ENCODE peak calls at places on chromosomes 7 and 10, in ten cellular contexts. One of them, this sample, is unnamed.

GRCh38 chr7:132077986-132078385 is 498.3 kb downstream of the PLXNA4 start:
- DNase-seq in amniotic epithelial cell: peak; percentile 83
- DNase-seq in mesothelial cell of epicardium: no peak
- DNase-seq in PC-9: no peak
- DNase-seq in COR-L47: no peak
- DNase-seq in ovary: no peak
- DNase-seq in tibial nerve: no peak
- DNase-seq in fibroblast of lung: peak; percentile 57
- DNase-seq in foreskin fibroblast: peak; percentile 16
- DNase-seq in DMS153: no peak
- DNase-seq in this sample: no peak

GRCh38 chr10:4243651-4244050 is 458.6 kb upstream of the KLF6 start:
- DNase-seq in amniotic epithelial cell: peak; percentile 100
- DNase-seq in mesothelial cell of epicardium: no peak
- DNase-seq in PC-9: peak; percentile 82
- DNase-seq in COR-L47: no peak
- DNase-seq in ovary: no peak
- DNase-seq in tibial nerve: peak; percentile 43
- DNase-seq in fibroblast of lung: peak; percentile 100
- DNase-seq in foreskin fibroblast: peak; percentile 96
- DNase-seq in DMS153: no peak
- DNase-seq in this sample: peak; percentile 92

GRCh38 chr10:52897162-52897561 is 124.6 kb upstream of the MBL2 start:
- DNase-seq in amniotic epithelial cell: no peak
- DNase-seq in mesothelial cell of epicardium: no peak
- DNase-seq in PC-9: no peak
- DNase-seq in COR-L47: no peak
- DNase-seq in ovary: no peak
- DNase-seq in tibial nerve: no peak
- DNase-seq in fibroblast of lung: no peak
- DNase-seq in foreskin fibroblast: no peak
- DNase-seq in DMS153: no peak
- DNase-seq in this sample: no peak

GRCh38 chr7:35565927-35566326 is 129.0 kb downstream of the HERPUD2 start:
- DNase-seq in amniotic epithelial cell: no peak
- DNase-seq in mesothelial cell of epicardium: no peak
- DNase-seq in PC-9: no peak
- DNase-seq in COR-L47: peak; percentile 36
- DNase-seq in ovary: no peak
- DNase-seq in tibial nerve: no peak
- DNase-seq in fibroblast of lung: peak; percentile 1
- DNase-seq in foreskin fibroblast: peak; percentile 25
- DNase-seq in DMS153: peak; percentile 14
- DNase-seq in this sample: no peak

GRCh38 chr7:144670251-144670650 is 165.6 kb downstream of the TPK1 start:
- DNase-seq in amniotic epithelial cell: peak; percentile 45
- DNase-seq in mesothelial cell of epicardium: no peak
- DNase-seq in PC-9: peak; percentile 36
- DNase-seq in COR-L47: no peak
- DNase-seq in ovary: no peak
- DNase-seq in tibial nerve: no peak
- DNase-seq in fibroblast of lung: no peak
- DNase-seq in foreskin fibroblast: no peak
- DNase-seq in DMS153: no peak
- DNase-seq in this sample: peak; percentile 6

GRCh38 chr7:22137026-22137425 is 191.3 kb upstream of the CDCA7L start:
- DNase-seq in amniotic epithelial cell: peak; percentile 33
- DNase-seq in mesothelial cell of epicardium: no peak
- DNase-seq in PC-9: no peak
- DNase-seq in COR-L47: no peak
- DNase-seq in ovary: no peak
- DNase-seq in tibial nerve: no peak
- DNase-seq in fibroblast of lung: peak; percentile 88
- DNase-seq in foreskin fibroblast: peak; percentile 54
- DNase-seq in DMS153: no peak
- DNase-seq in this sample: peak; percentile 25

GRCh38 chr7:135653285-135654080 is 8.8 kb upstream of the STMP1 start:
- DNase-seq in amniotic epithelial cell: no peak
- DNase-seq in mesothelial cell of epicardium: no peak
- DNase-seq in PC-9: no peak
- DNase-seq in COR-L47: no peak
- DNase-seq in ovary: no peak
- DNase-seq in tibial nerve: no peak
- DNase-seq in fibroblast of lung: peak; percentile 37
- DNase-seq in foreskin fibroblast: no peak
- DNase-seq in DMS153: peak; percentile 20
- DNase-seq in this sample: no peak

GRCh38 chr7:26664735-26665420 is 199.5 kb downstream of the SKAP2 start:
- DNase-seq in amniotic epithelial cell: peak; percentile 45
- DNase-seq in mesothelial cell of epicardium: no peak
- DNase-seq in PC-9: peak; percentile 96
- DNase-seq in COR-L47: peak; percentile 22
- DNase-seq in ovary: no peak
- DNase-seq in tibial nerve: no peak
- DNase-seq in fibroblast of lung: peak; percentile 6
- DNase-seq in foreskin fibroblast: peak; percentile 36
- DNase-seq in DMS153: no peak
- DNase-seq in this sample: peak; percentile 9

GRCh38 chr10:119404719-119405504 is 137.6 kb downstream of the RGS10 start:
- DNase-seq in amniotic epithelial cell: no peak
- DNase-seq in mesothelial cell of epicardium: no peak
- DNase-seq in PC-9: no peak
- DNase-seq in COR-L47: no peak
- DNase-seq in ovary: no peak
- DNase-seq in tibial nerve: no peak
- DNase-seq in fibroblast of lung: no peak
- DNase-seq in foreskin fibroblast: no peak
- DNase-seq in DMS153: no peak
- DNase-seq in this sample: no peak

GRCh38 chr7:142496545-142496991 is 238.7 kb upstream of the PRSS58 start:
- DNase-seq in amniotic epithelial cell: peak; percentile 42
- DNase-seq in mesothelial cell of epicardium: no peak
- DNase-seq in PC-9: peak; percentile 98
- DNase-seq in COR-L47: no peak
- DNase-seq in ovary: no peak
- DNase-seq in tibial nerve: no peak
- DNase-seq in fibroblast of lung: peak; percentile 42
- DNase-seq in foreskin fibroblast: peak; percentile 75
- DNase-seq in DMS153: no peak
- DNase-seq in this sample: peak; percentile 29

GRCh38 chr10:27525819-27526218 is 21.7 kb downstream of the RAB18 start:
- DNase-seq in amniotic epithelial cell: peak; percentile 61
- DNase-seq in mesothelial cell of epicardium: no peak
- DNase-seq in PC-9: no peak
- DNase-seq in COR-L47: no peak
- DNase-seq in ovary: no peak
- DNase-seq in tibial nerve: no peak
- DNase-seq in fibroblast of lung: peak; percentile 53
- DNase-seq in foreskin fibroblast: peak; percentile 77
- DNase-seq in DMS153: no peak
- DNase-seq in this sample: no peak

GRCh38 chr10:116708386-116708785 is 34.0 kb downstream of the HSPA12A start:
- DNase-seq in amniotic epithelial cell: peak; percentile 79
- DNase-seq in mesothelial cell of epicardium: no peak
- DNase-seq in PC-9: no peak
- DNase-seq in COR-L47: no peak
- DNase-seq in ovary: no peak
- DNase-seq in tibial nerve: no peak
- DNase-seq in fibroblast of lung: peak; percentile 94
- DNase-seq in foreskin fibroblast: peak; percentile 58
- DNase-seq in DMS153: no peak
- DNase-seq in this sample: peak; percentile 91

GRCh38 chr10:91197044-91197651 is 23.3 kb upstream of the PCGF5 start:
- DNase-seq in amniotic epithelial cell: peak; percentile 89
- DNase-seq in mesothelial cell of epicardium: no peak
- DNase-seq in PC-9: no peak
- DNase-seq in COR-L47: no peak
- DNase-seq in ovary: no peak
- DNase-seq in tibial nerve: no peak
- DNase-seq in fibroblast of lung: peak; percentile 67
- DNase-seq in foreskin fibroblast: no peak
- DNase-seq in DMS153: no peak
- DNase-seq in this sample: no peak

GRCh38 chr10:71006497-71006896 is 118.1 kb upstream of the PCBD1 start:
- DNase-seq in amniotic epithelial cell: no peak
- DNase-seq in mesothelial cell of epicardium: no peak
- DNase-seq in PC-9: no peak
- DNase-seq in COR-L47: no peak
- DNase-seq in ovary: no peak
- DNase-seq in tibial nerve: no peak
- DNase-seq in fibroblast of lung: no peak
- DNase-seq in foreskin fibroblast: no peak
- DNase-seq in DMS153: no peak
- DNase-seq in this sample: no peak

GRCh38 chr10:131214521-131215244 is 96.8 kb downstream of the TCERG1L start:
- DNase-seq in amniotic epithelial cell: no peak
- DNase-seq in mesothelial cell of epicardium: peak; percentile 11
- DNase-seq in PC-9: no peak
- DNase-seq in COR-L47: no peak
- DNase-seq in ovary: peak; percentile 1
- DNase-seq in tibial nerve: no peak
- DNase-seq in fibroblast of lung: no peak
- DNase-seq in foreskin fibroblast: no peak
- DNase-seq in DMS153: no peak
- DNase-seq in this sample: no peak

GRCh38 chr10:10824611-10825148 is 193.0 kb upstream of the CELF2 start:
- DNase-seq in amniotic epithelial cell: peak; percentile 59
- DNase-seq in mesothelial cell of epicardium: no peak
- DNase-seq in PC-9: no peak
- DNase-seq in COR-L47: no peak
- DNase-seq in ovary: peak; percentile 37
- DNase-seq in tibial nerve: peak; percentile 40
- DNase-seq in fibroblast of lung: peak; percentile 94
- DNase-seq in foreskin fibroblast: peak; percentile 91
- DNase-seq in DMS153: no peak
- DNase-seq in this sample: no peak

GRCh38 chr7:4845740-4846142 is 16.1 kb downstream of the PAPOLB start:
- DNase-seq in amniotic epithelial cell: no peak
- DNase-seq in mesothelial cell of epicardium: no peak
- DNase-seq in PC-9: no peak
- DNase-seq in COR-L47: peak; percentile 56
- DNase-seq in ovary: peak; percentile 42
- DNase-seq in tibial nerve: no peak
- DNase-seq in fibroblast of lung: no peak
- DNase-seq in foreskin fibroblast: peak; percentile 21
- DNase-seq in DMS153: no peak
- DNase-seq in this sample: no peak

GRCh38 chr7:33692956-33693355 is 212.4 kb upstream of the BMPER start:
- DNase-seq in amniotic epithelial cell: peak; percentile 70
- DNase-seq in mesothelial cell of epicardium: no peak
- DNase-seq in PC-9: no peak
- DNase-seq in COR-L47: no peak
- DNase-seq in ovary: no peak
- DNase-seq in tibial nerve: no peak
- DNase-seq in fibroblast of lung: peak; percentile 81
- DNase-seq in foreskin fibroblast: peak; percentile 87
- DNase-seq in DMS153: no peak
- DNase-seq in this sample: no peak

GRCh38 chr7:298375-298702 is 8.4 kb downstream of the FOXL3 start:
- DNase-seq in amniotic epithelial cell: no peak
- DNase-seq in mesothelial cell of epicardium: no peak
- DNase-seq in PC-9: no peak
- DNase-seq in COR-L47: no peak
- DNase-seq in ovary: peak; percentile 10
- DNase-seq in tibial nerve: no peak
- DNase-seq in fibroblast of lung: no peak
- DNase-seq in foreskin fibroblast: no peak
- DNase-seq in DMS153: no peak
- DNase-seq in this sample: no peak

GRCh38 chr7:124764847-124765400 is 668 bp downstream of the GPR37 start:
- DNase-seq in amniotic epithelial cell: no peak
- DNase-seq in mesothelial cell of epicardium: no peak
- DNase-seq in PC-9: no peak
- DNase-seq in COR-L47: peak; percentile 27
- DNase-seq in ovary: no peak
- DNase-seq in tibial nerve: no peak
- DNase-seq in fibroblast of lung: no peak
- DNase-seq in foreskin fibroblast: peak; percentile 33
- DNase-seq in DMS153: no peak
- DNase-seq in this sample: no peak

GRCh38 chr7:4700577-4701235 is 18.6 kb downstream of the FOXK1 start:
- DNase-seq in amniotic epithelial cell: peak; percentile 98
- DNase-seq in mesothelial cell of epicardium: no peak
- DNase-seq in PC-9: no peak
- DNase-seq in COR-L47: no peak
- DNase-seq in ovary: no peak
- DNase-seq in tibial nerve: no peak
- DNase-seq in fibroblast of lung: peak; percentile 99
- DNase-seq in foreskin fibroblast: peak; percentile 51
- DNase-seq in DMS153: no peak
- DNase-seq in this sample: peak; percentile 29

GRCh38 chr7:84912993-84913635 is 273.7 kb downstream of the SEMA3D start:
- DNase-seq in amniotic epithelial cell: peak; percentile 32
- DNase-seq in mesothelial cell of epicardium: no peak
- DNase-seq in PC-9: no peak
- DNase-seq in COR-L47: no peak
- DNase-seq in ovary: no peak
- DNase-seq in tibial nerve: no peak
- DNase-seq in fibroblast of lung: peak; percentile 26
- DNase-seq in foreskin fibroblast: no peak
- DNase-seq in DMS153: no peak
- DNase-seq in this sample: no peak

This sample was measured in kidney glomerular epithelial cell.